ENCODE peak calls at places on chromosomes 3 and 15, in eight cellular contexts. K, L, O, A, R, C, X and F are unnamed samples.

GRCh38 chr3:46978381-46978780 is 1.1 kb upstream of the NBEAL2 start:
- DNase-seq in A (no peak), R (no peak), K (no peak), C (no peak), L (no peak), O (no peak), X (no peak), F (no peak)

GRCh38 chr3:5312278-5312677 is 124.8 kb downstream of the EDEM1 start:
- DNase-seq in L (no peak), O (no peak), K (no peak), C (no peak), R (peak), A (no peak), X (no peak), F (no peak)

GRCh38 chr15:100705841-100706240 is 103.5 kb downstream of the ASB7 start:
- DNase-seq in K (no peak), X (no peak), A (no peak), O (no peak), R (no peak), C (no peak), L (no peak), F (no peak)

GRCh38 chr3:188854395-188855149 is 317.2 kb upstream of the TPRG1 start:
- DNase-seq in O (no peak), C (no peak), X (no peak), A (no peak), L (no peak), K (no peak), R (no peak), F (no peak)

GRCh38 chr3:98945006-98945626 is 43.6 kb upstream of the DCBLD2 start:
- DNase-seq in K (no peak), X (no peak), C (no peak), R (peak), L (no peak), O (no peak), A (no peak), F (no peak)

GRCh38 chr15:71275098-71275497 is 159.8 kb downstream of the THSD4 start:
- DNase-seq in L (no peak), R (peak), X (no peak), A (peak), K (no peak), O (peak), C (no peak), F (no peak)

GRCh38 chr3:183301937-183302580 is 49.0 kb downstream of the B3GNT5 start:
- DNase-seq in A (no peak), K (no peak), X (no peak), L (no peak), O (no peak), C (no peak), R (no peak), F (no peak)

GRCh38 chr15:67013696-67014095 is 51.7 kb upstream of the SMAD3 start:
- DNase-seq in O (peak), L (no peak), C (peak), A (peak), K (no peak), X (no peak), R (no peak), F (no peak)

GRCh38 chr3:76859596-76859995 is 180.3 kb upstream of the ROBO2 start:
- DNase-seq in C (no peak), X (no peak), K (no peak), A (no peak), R (no peak), L (no peak), O (no peak), F (no peak)

GRCh38 chr15:51642696-51643095 is 20.1 kb upstream of the DMXL2 start:
- DNase-seq in R (no peak), L (no peak), X (no peak), A (no peak), K (no peak), C (no peak), O (no peak), F (no peak)

GRCh38 chr3:138493804-138494606 is 59.6 kb downstream of the ESYT3 start:
- DNase-seq in C (no peak), X (no peak), K (no peak), R (peak), O (peak), L (no peak), A (no peak), F (no peak)

GRCh38 chr3:132399054-132399929 is 18.0 kb upstream of the DNAJC13 start:
- DNase-seq in C (peak), A (peak), X (no peak), R (peak), O (no peak), L (no peak), K (no peak), F (peak)

GRCh38 chr3:148833223-148833622 is 5.6 kb downstream of the CPB1 start:
- DNase-seq in C (no peak), A (no peak), X (no peak), O (no peak), L (no peak), R (no peak), K (no peak), F (no peak)

GRCh38 chr15:72315706-72316370 is 4.1 kb downstream of the CELF6 start:
- DNase-seq in R (no peak), K (no peak), L (no peak), C (no peak), O (no peak), A (no peak), X (no peak), F (no peak)

GRCh38 chr3:15287565-15288330 is 44.6 kb downstream of the SH3BP5 start:
- DNase-seq in K (peak), O (peak), C (no peak), R (no peak), L (peak), X (no peak), A (no peak), F (no peak)

DNA sequence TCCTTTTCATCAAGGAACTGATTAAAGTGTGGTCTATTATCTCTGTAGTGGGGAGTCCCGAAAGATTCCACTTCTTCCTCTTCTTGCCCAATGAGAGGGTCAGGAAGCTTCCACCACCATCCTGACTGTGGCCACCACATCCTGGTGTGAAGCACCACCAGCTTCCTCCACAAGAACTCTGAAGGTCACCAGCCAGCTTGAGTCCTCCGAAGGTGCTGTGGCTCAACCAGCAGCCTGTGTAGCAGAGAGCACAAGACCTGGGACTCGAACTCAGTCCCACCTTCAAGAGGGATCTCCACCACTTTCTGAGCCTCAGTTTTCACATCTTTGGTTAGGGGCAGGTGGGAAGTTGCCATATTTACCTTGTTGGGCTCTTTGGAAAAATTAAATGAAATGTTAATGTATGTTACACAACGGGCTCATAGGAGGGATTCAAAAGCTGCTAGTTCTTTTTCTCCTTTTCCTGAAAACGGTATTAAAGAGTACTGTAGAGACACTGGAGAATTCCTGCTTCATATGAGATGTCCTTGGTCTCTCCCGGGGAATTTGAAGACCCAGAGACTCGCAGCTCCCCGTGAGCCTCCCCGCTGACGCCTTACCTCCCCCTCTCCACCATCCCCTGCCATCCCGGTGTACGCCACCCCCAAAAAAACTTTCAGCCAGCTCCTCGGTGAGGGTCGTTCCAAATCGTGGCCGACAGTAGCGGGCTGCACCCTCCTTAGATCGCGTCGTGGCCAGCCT is 816 bp upstream of the ACAN start:
- DNase-seq in A (no peak), C (no peak), L (no peak), K (no peak), R (no peak), X (no peak), O (no peak), F (no peak)
- H3K4me3 ChIP-seq in A (no peak), C (peak), L (no peak), K (peak), R (no peak), X (no peak), O (peak), F (no peak)

DNA sequence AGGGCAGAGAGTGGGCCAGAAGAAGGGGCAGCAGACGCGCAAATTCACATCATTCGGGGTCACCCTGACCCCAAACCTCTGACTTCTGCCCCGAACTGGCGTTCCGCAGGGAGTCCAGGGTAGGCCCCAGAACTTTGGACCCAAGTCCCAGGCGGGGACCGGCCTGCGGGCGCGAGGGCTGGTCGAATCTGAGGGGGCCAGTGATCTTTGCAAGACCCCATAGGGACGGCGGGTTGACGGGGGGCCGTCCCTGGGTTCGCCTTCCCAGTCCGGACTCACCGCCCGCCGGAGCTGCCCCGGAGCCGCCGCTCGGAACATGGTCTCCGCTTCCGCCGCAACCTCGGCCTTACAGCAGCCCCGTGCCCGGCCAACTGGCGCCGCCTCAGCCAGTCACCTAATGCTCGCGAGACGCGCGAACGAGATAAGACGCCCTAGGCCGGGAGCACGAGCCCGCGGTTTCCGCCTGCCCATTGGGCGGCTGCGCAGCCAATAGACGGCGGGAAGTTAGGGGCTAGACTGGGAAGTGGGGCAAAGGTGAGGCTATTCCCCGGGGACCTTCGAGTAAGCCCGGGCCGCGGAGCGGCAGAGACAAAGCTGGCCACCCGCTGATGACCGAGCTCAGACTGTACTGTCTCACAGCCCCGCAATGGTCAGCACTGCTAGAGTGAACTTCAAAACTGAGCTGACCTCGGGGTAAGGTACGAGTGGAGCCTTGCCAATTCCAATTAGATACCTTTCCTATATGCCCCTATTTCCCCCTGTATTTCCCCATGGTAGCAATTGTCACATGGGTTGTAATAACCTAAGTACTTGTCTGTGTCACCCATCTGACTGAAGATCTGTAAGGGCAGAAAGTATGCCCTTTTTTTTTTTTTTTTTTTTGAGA is at the start of gene ETFA:
- DNase-seq in A (peak), C (peak), R (peak), K (peak), O (peak), L (peak), X (peak), F (peak)
- TF ChIP-seq CTCF in A (no peak), C (no peak), R (no peak), K (no peak), O (no peak), L (no peak), X (no peak), F (no peak)

DNA sequence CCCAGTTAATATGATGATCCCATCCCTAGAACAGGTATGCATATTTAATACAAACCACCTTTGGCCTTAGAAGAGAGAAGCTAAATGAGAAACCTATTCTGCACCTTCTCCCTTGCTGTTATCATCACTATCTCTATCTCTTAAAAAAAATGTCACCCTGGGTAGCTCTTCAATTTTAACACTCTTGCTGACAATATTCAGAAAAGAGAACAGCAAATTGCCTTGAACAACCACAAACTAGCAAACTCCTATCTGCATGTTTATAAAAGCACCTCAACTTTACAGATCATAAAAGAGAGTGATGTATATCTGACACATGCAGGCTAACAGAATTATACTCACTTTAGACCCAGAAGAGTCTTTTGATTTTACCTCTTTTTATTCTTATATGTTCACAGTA is 7.4 kb downstream of the TOP2B start:
- DNase-seq in X (no peak), C (no peak), K (no peak), L (no peak), R (no peak), A (no peak), O (no peak), F (no peak)
- H3K4me3 ChIP-seq in X (no peak), C (no peak), K (no peak), L (no peak), R (no peak), A (no peak), O (no peak), F (no peak)

DNA sequence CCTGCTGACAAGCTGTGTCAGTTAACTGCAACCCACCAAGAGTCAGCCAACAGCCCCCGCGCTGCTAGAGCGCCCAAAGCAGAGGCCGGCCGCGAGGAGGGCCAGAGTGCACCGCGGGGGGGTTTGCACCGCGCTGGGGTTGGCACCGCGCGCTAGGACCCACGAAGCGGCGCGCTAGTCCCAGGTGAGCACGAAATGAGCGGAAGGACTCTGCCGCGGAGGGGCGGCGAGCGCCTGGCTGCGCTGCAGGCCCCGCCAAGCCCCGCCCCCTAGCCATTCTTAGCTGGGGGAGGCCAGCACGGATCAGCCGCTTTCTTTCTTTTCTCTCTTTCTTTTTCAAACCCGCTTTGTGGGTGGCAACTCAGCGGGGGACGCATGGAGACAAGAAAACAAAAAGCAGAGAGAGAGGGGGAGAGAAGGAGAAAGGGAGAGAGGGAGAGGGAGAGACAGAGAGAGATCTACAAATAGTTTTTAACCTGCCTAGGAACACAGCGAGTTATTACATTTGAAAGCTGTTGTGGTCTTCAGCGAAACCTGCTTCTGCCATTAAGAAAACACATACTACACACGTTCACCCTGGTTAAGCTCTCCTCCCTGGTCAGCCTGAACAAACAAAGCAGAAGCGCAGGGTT is 6.9 kb upstream of the FOXB1 start:
- DNase-seq in L (no peak), A (peak), C (peak), X (no peak), O (no peak), R (peak), K (no peak), F (no peak)
- TF ChIP-seq CTCF in L (no peak), A (no peak), C (no peak), X (peak), O (no peak), R (peak), K (no peak), F (no peak)

DNA sequence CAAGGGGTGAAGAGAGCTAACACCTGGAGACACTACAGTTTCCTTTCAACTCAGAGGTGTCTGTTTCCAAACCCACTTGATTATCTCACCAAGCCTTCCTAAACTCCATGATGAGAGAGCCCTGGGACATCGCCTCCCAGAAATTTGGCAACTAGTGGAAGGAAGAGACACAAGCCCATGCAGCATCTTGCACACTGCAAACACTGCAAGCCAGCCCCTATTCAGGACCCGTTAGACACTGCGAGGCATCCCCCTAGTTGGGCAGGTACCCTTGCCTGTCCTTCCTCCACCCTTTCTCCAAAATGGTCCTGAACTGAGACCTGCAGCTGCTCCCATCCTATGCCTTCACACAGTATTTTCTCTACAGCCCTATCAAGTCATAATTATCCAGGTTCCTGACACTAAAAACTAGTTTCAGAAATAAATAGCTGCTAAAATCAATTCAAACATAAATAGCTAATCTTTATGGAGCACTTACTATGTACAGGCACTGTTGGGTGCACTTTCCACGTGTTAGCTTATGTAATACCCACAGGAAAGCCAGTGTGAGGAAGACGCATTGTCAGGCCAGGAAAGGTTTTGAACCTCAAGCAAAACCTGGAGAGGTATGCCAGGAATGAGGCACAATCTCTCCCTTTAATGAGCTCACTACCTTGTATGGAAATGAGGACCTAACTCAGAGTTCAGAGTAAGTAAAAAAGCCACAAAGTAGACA is 2.8 kb downstream of the MAGI1 start:
- DNase-seq in C (peak), L (no peak), K (no peak), A (no peak), X (peak), R (no peak), O (no peak), F (no peak)
- H3K4me3 ChIP-seq in C (peak), L (no peak), K (peak), A (peak), X (peak), R (peak), O (peak), F (no peak)

GRCh38 chr3:127392146-127392470 is 104.3 kb upstream of the PRR20G start:
- DNase-seq in C (no peak), O (no peak), X (no peak), R (no peak), K (no peak), L (no peak), A (no peak), F (no peak)
- TF ChIP-seq CTCF in C (no peak), O (no peak), X (no peak), R (no peak), K (no peak), L (no peak), A (no peak), F (no peak)